ENCODE peak calls at places on chromosomes 4 and X, in ten cellular contexts. O is naive thymus-derived CD8-positive, alpha-beta T cell; N is iPS-NIHi11; Q is epithelial cell of prostate; K is heart right ventricle; J is stimulated activated naive CD8-positive, alpha-beta T cell treated with anti-CD3 and anti-CD28 coated beads, Interleukin-15, Interleukin-2, amounts not matched to agents 100 U/mL and 50 U/mL, for 24 hours; I is naive thymus-derived CD4-positive, alpha-beta T cell; Z is stomach; U is erythroblast; A is AG08395. R is an unnamed sample.

GRCh38 chr4:80173387-80173786 is 23.9 kb upstream of the PRDM8 start:
- DNase-seq in O (peak; percentile 44), N (no peak), Q (peak; percentile 75), K (no peak), J (peak; percentile 51), I (peak; percentile 76), Z (no peak), U (no peak), A (peak; percentile 83), R (peak; percentile 65)

GRCh38 chrX:102723456-102723855 is 2.9 kb downstream of the GPRASP3 start:
- DNase-seq in O (no peak), N (no peak), Q (no peak), K (no peak), J (no peak), I (no peak), Z (no peak), U (no peak), A (no peak), R (no peak)

GRCh38 chr4:7186081-7186480 is 6.3 kb upstream of the SORCS2 start:
- DNase-seq in O (no peak), N (peak; percentile 85), Q (no peak), K (no peak), J (peak; percentile 25), I (no peak), Z (no peak), U (no peak), A (no peak), R (no peak)

GRCh38 chr4:5785806-5786680 is 75.0 kb downstream of the EVC start:
- DNase-seq in O (no peak), N (no peak), Q (peak; percentile 89), K (no peak), J (no peak), I (no peak), Z (no peak), U (no peak), A (peak; percentile 38), R (no peak)

GRCh38 chr4:11765849-11766453 is 337.3 kb upstream of the HS3ST1 start:
- DNase-seq in O (no peak), N (peak; percentile 40), Q (no peak), K (peak; percentile 11), J (no peak), I (peak; percentile 9), Z (no peak), U (peak; percentile 14), A (no peak), R (no peak)

GRCh38 chr4:113692809-113693411 is 68.6 kb downstream of the CAMK2D start:
- DNase-seq in O (no peak), N (no peak), Q (no peak), K (no peak), J (no peak), I (no peak), Z (no peak), U (no peak), A (no peak), R (no peak)

GRCh38 chrX:141642979-141643378 is 53.5 kb downstream of the SPANXA2 start:
- DNase-seq in O (no peak), N (peak; percentile 2), Q (no peak), K (no peak), J (no peak), I (no peak), Z (no peak), U (no peak), A (no peak), R (no peak)

GRCh38 chrX:97315939-97316338 is 432.2 kb downstream of the RPA4 start:
- DNase-seq in O (no peak), N (no peak), Q (no peak), K (no peak), J (no peak), I (no peak), Z (no peak), U (peak; percentile 1), A (no peak), R (no peak)

GRCh38 chrX:68940601-68941000 is 111.8 kb downstream of the EFNB1 start:
- DNase-seq in O (no peak), N (no peak), Q (no peak), K (no peak), J (no peak), I (no peak), Z (no peak), U (no peak), A (peak; percentile 2), R (no peak)

GRCh38 chrX:108091878-108092291 is 307 bp downstream of the ATG4A start:
- DNase-seq in O (no peak), N (peak; percentile 6), Q (no peak), K (no peak), J (peak; percentile 32), I (no peak), Z (no peak), U (peak; percentile 61), A (no peak), R (no peak)

GRCh38 chrX:45191383-45191782 is 9.3 kb downstream of the DIPK2B start:
- DNase-seq in O (no peak), N (no peak), Q (no peak), K (no peak), J (no peak), I (peak; percentile 11), Z (no peak), U (no peak), A (no peak), R (no peak)

GRCh38 chrX:3066555-3066954 is 25.3 kb downstream of the ARSF start:
- DNase-seq in O (no peak), N (no peak), Q (peak; percentile 0), K (peak; percentile 11), J (no peak), I (no peak), Z (no peak), U (no peak), A (peak; percentile 8), R (no peak)

GRCh38 chr4:25020240-25020639 is 10.5 kb downstream of the LGI2 start:
- DNase-seq in O (no peak), N (no peak), Q (peak; percentile 60), K (no peak), J (no peak), I (no peak), Z (no peak), U (no peak), A (peak; percentile 56), R (peak; percentile 66)

GRCh38 chr4:156521631-156522030 is 450.0 kb downstream of the PDGFC start:
- DNase-seq in O (no peak), N (no peak), Q (no peak), K (no peak), J (no peak), I (no peak), Z (no peak), U (no peak), A (no peak), R (peak; percentile 65)

GRCh38 chr4:112778520-112778919 is 141.6 kb downstream of the LARP7 start:
- DNase-seq in O (no peak), N (no peak), Q (no peak), K (no peak), J (no peak), I (no peak), Z (no peak), U (no peak), A (no peak), R (no peak)

GRCh38 chr4:143382539-143382938 is 45.9 kb downstream of the GAB1 start:
- DNase-seq in O (no peak), N (no peak), Q (no peak), K (no peak), J (no peak), I (no peak), Z (no peak), U (no peak), A (no peak), R (no peak)

GRCh38 chr4:86326399-86326798 is 33.5 kb downstream of the MAPK10 start:
- DNase-seq in O (no peak), N (no peak), Q (no peak), K (no peak), J (no peak), I (no peak), Z (no peak), U (no peak), A (no peak), R (no peak)

GRCh38 chr4:172962564-172963353 is 205.9 kb upstream of the GALNT7 start:
- DNase-seq in O (no peak), N (no peak), Q (peak; percentile 55), K (no peak), J (no peak), I (no peak), Z (peak; percentile 68), U (no peak), A (no peak), R (peak; percentile 19)

GRCh38 chrX:122188751-122189150 is 995.3 kb upstream of the GRIA3 start:
- DNase-seq in O (no peak), N (no peak), Q (no peak), K (no peak), J (no peak), I (no peak), Z (no peak), U (no peak), A (peak; percentile 2), R (no peak)

GRCh38 chr4:54233128-54233696 is 4.1 kb downstream of the PDGFRA start:
- DNase-seq in O (peak; percentile 44), N (peak; percentile 85), Q (peak; percentile 53), K (peak; percentile 81), J (peak; percentile 87), I (peak; percentile 58), Z (peak; percentile 86), U (peak; percentile 82), A (peak; percentile 77), R (peak; percentile 78)

GRCh38 chr4:15893967-15894366 is 44.6 kb downstream of the FGFBP1 start:
- DNase-seq in O (no peak), N (no peak), Q (peak; percentile 97), K (no peak), J (no peak), I (no peak), Z (no peak), U (no peak), A (peak; percentile 89), R (peak; percentile 97)

GRCh38 chr4:105679186-105679585 is 29.3 kb downstream of the INTS12 start:
- DNase-seq in O (no peak), N (peak; percentile 7), Q (no peak), K (no peak), J (no peak), I (no peak), Z (no peak), U (no peak), A (no peak), R (no peak)

GRCh38 chr4:184534511-184535391 is 60.4 kb upstream of the IRF2 start:
- DNase-seq in O (no peak), N (no peak), Q (no peak), K (no peak), J (no peak), I (peak; percentile 71), Z (no peak), U (peak; percentile 90), A (peak; percentile 76), R (peak; percentile 82)

GRCh38 chrX:63754141-63754859 is 30.7 kb downstream of the ARHGEF9 start:
- DNase-seq in O (peak; percentile 0), N (no peak), Q (no peak), K (no peak), J (peak; percentile 29), I (peak; percentile 33), Z (no peak), U (peak; percentile 31), A (no peak), R (no peak)

GRCh38 chrX:20325786-20326388 is 59.2 kb upstream of the RPS6KA3 start:
- DNase-seq in O (no peak), N (no peak), Q (no peak), K (no peak), J (no peak), I (no peak), Z (no peak), U (no peak), A (no peak), R (no peak)

GRCh38 chr4:1584498-1584897 is 99.6 kb downstream of the FAM53A start:
- DNase-seq in O (no peak), N (no peak), Q (no peak), K (no peak), J (no peak), I (no peak), Z (no peak), U (no peak), A (no peak), R (no peak)

GRCh38 chr4:113008726-113009125 is 40.7 kb upstream of the ANK2 start:
- DNase-seq in O (no peak), N (no peak), Q (no peak), K (no peak), J (no peak), I (no peak), Z (no peak), U (no peak), A (no peak), R (no peak)

GRCh38 chr4:102725229-102725628 is 35.5 kb downstream of the MANBA start:
- DNase-seq in O (no peak), N (no peak), Q (no peak), K (no peak), J (no peak), I (no peak), Z (no peak), U (no peak), A (no peak), R (no peak)

R was measured in NCI-H226.